ENCODE peak calls at places on chromosome 19, in four cellular contexts. S, T, U and X are unnamed samples.

GRCh38 chr19:38319421-38320258 is at the start of gene KCNK6:
- DNase-seq in S (peak), T (peak), U (no peak), X (no peak)

GRCh38 chr19:55528030-55528801 is 8.7 kb downstream of the SBK2 start:
- DNase-seq in S (no peak), T (no peak), U (peak), X (no peak)

GRCh38 chr19:10979950-10980349 is 19.1 kb downstream of the SMARCA4 start:
- DNase-seq in S (no peak), T (no peak), U (no peak), X (no peak)

GRCh38 chr19:44644391-44645016 is 794 bp downstream of the PVR start:
- DNase-seq in S (peak), T (no peak), U (peak), X (no peak)

GRCh38 chr19:49679832-49680472 is 2.9 kb downstream of the PRMT1 start:
- DNase-seq in S (peak), T (no peak), U (no peak), X (no peak)

GRCh38 chr19:10001899-10002298 is 8.4 kb downstream of the COL5A3 start:
- DNase-seq in S (peak), T (no peak), U (no peak), X (no peak)

GRCh38 chr19:29837448-29837961 is 25.7 kb downstream of the CCNE1 start:
- DNase-seq in S (no peak), T (no peak), U (no peak), X (no peak)

GRCh38 chr19:1884291-1884718 is 991 bp downstream of the ABHD17A start:
- DNase-seq in S (no peak), T (no peak), U (no peak), X (no peak)

GRCh38 chr19:44626067-44626624 is 12.8 kb downstream of the IGSF23 start:
- DNase-seq in S (peak), T (no peak), U (peak), X (no peak)

GRCh38 chr19:10812902-10813404 is 23.1 kb downstream of the TMED1 start:
- DNase-seq in S (no peak), T (peak), U (peak), X (no peak)

GRCh38 chr19:10510301-10510802 is 6.9 kb downstream of the S1PR5 start:
- DNase-seq in S (peak), T (no peak), U (no peak), X (peak)

GRCh38 chr19:17943284-17944221 is 10.7 kb downstream of the CCDC124 start:
- DNase-seq in S (no peak), T (no peak), U (no peak), X (no peak)

GRCh38 chr19:49818691-49819331 is 722 bp downstream of the MED25 start:
- DNase-seq in S (peak), T (no peak), U (no peak), X (no peak)

GRCh38 chr19:1299822-1300221 is 14.1 kb downstream of the EFNA2 start:
- DNase-seq in S (peak), T (no peak), U (no peak), X (no peak)

GRCh38 chr19:44845286-44845611 is 848 bp upstream of the NECTIN2 start:
- DNase-seq in S (peak), T (peak), U (no peak), X (no peak)

GRCh38 chr19:29265436-29265835 is 52.5 kb upstream of the UQCRFS1 start:
- DNase-seq in S (no peak), T (no peak), U (no peak), X (no peak)

GRCh38 chr19:38388310-38389100 is at the start of gene SPRED3:
- DNase-seq in S (peak), T (peak), U (peak), X (peak)

GRCh38 chr19:11361037-11361770 is 6.0 kb downstream of the PLPPR2 start:
- DNase-seq in S (peak), T (no peak), U (no peak), X (no peak)

GRCh38 chr19:36564391-36564790 is 8.7 kb downstream of the ZNF529 start:
- DNase-seq in S (no peak), T (no peak), U (no peak), X (no peak)

GRCh38 chr19:5927439-5927821 is 13.4 kb downstream of the CAPS start:
- DNase-seq in S (no peak), T (no peak), U (no peak), X (no peak)

GRCh38 chr19:39645800-39646411 is 9.8 kb upstream of the LGALS16 start:
- DNase-seq in S (no peak), T (no peak), U (peak), X (no peak)

DNA sequence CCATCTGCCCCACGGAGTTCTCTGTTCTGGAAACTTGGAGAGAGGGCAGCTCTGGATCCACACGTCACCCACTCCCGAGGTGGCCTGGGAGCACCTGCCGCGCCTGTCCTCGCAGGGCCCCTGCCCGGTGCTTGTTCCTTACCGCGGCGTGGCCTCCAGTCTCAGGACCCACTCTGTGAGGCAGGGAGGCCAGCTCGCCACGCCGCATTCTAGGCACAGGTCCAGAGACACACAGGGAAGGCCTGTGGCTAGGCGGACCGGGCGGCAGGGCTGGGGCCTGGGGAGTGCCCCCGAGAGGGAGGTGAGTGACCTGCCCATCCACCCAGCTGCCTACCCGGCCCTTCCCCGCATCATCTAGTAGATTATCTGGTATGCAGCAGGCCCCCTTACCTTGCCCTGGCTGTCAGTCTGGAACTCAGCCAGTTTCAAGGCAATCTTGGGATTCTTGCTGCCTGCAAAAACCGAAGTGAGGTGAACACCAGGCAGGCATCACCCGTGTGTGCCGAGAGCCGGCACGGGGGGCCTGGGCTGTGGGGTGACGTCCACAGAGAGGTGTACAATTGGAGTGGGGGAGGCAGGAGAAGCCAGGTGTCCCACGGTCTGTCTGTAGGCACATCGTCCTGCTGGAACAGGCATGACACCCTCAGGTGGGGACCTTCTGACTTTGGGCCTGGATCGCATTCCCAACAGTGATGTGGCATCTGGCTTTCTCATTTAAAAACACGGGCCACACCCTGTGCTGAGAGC is 23.6 kb downstream of the DPP9 start:
- DNase-seq in S (no peak), T (peak), U (no peak), X (no peak)
- H3K27ac ChIP-seq in S (no peak), T (no peak), U (no peak), X (no peak)

GRCh38 chr19:8458380-8458779 is 13.6 kb downstream of the HNRNPM start:
- DNase-seq in S (no peak), T (no peak), U (no peak), X (no peak)
- H3K27ac ChIP-seq in S (no peak), T (peak), U (peak), X (no peak)

GRCh38 chr19:46913198-46913851 is 52.5 kb downstream of the ARHGAP35 start:
- DNase-seq in S (no peak), T (no peak), U (no peak), X (no peak)
- H3K27ac ChIP-seq in S (no peak), T (no peak), U (peak), X (no peak)

GRCh38 chr19:19627716-19628498 is at the start of gene LPAR2:
- DNase-seq in S (peak), T (no peak), U (no peak), X (no peak)
- H3K27ac ChIP-seq in S (peak), T (no peak), U (no peak), X (no peak)

GRCh38 chr19:47492571-47493377 is 8.8 kb upstream of the KPTN start:
- DNase-seq in S (peak), T (no peak), U (no peak), X (no peak)

GRCh38 chr19:47494729-47495128 is 10.7 kb upstream of the KPTN start:
- DNase-seq in S (no peak), T (no peak), U (no peak), X (no peak)

GRCh38 chr19:47493378-47494210 is 9.6 kb upstream of the KPTN start:
- DNase-seq in S (no peak), T (no peak), U (no peak), X (no peak)

GRCh38 chr19:47495478-47496372 is 11.7 kb upstream of the KPTN start:
- DNase-seq in S (no peak), T (no peak), U (no peak), X (no peak)

GRCh38 chr19:47494211-47494547 is 10.2 kb upstream of the KPTN start:
- DNase-seq in S (no peak), T (no peak), U (no peak), X (no peak)
- H3K27ac ChIP-seq in S (no peak), T (no peak), U (no peak), X (no peak)

DNA sequence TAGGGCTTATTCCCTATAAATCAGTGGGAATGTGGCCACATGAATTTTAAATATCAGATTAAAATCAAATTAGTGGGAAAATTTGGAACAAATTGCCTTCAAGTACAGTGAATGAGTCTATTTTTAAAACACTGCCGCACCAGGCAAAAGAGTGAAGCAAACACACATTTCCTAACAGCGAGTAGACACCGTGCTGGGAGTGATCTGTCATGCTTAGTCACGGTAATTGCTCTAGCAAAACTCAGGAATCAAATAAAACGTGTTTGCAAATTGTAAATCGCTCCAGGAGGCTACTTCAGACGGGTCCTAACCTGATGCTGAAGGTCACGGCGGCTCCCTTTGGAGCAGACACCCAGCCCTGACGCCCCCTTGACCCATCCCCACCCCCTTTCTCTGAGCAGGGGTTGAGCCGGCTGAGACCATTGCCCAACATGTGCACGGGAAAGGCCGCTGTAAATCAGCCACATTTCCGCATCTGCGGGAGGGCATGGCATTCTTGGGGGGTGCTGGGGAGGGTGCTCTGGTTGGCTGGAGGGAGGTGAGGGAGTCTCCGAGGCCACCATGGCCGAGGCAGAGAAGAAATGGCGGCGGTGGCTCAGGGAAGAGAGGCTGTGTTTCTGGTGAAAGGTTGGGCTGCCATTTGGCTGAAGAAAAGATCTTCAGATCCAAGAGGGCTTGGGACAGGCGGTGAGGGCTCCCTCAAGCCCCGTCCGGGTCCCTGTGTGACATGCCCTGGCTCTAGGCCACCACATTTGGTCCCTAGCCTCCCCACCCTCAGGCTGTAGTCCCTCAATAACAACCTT is 8.9 kb downstream of the CEBPA start:
- DNase-seq in S (peak), T (no peak), U (peak), X (no peak)
- H3K27ac ChIP-seq in S (no peak), T (no peak), U (no peak), X (peak)

GRCh38 chr19:41298327-41298964 is 11.5 kb upstream of the CCDC97 start:
- DNase-seq in S (no peak), T (peak), U (peak), X (peak)
- H3K27ac ChIP-seq in S (no peak), T (peak), U (no peak), X (peak)

DNA sequence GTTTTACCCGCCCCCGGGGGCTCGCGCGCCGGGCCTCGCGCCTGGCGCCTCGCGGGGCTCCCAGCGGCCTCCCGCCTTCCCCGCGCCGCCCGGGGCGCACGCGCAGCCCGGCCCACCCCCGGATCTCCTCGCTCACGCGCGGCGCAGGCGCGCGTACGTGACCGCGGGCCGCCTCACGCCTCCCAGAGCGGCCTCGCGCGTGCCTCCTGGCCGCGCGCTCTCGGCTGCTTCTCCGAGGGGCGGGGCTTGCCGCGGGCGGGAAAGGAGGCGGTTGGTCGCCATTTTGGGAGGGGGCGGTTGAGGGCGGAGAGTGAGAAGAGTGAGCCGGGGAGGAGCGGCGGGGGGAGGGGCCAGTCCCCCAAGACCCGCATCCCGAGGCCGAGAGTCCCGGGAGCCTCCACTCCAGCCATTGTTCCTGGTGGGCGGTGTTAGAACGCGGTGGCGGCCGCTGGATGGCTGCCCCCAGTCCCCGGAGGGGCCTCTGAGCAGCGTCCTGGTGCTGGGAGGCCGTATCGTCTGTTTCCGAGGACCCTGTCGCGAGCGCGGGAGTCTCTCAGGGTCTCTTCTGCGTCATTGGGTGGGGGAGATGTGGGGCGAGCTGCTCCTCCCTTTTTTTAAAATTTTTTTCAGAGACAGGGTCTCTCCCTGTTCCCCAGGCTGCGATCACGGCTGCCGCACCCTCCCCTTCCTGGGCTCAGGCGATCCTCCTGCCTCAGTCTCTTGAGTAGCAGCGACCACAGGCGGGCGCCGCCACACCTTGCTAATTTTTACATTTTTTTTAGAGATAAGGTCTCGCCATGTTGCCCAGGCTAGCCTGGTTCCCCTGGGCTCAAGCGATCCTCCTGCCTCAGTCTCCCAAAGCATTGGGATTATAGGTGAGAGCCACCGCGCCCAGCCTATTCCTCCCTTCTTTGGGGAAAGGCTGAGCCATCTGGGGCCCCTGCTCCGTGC is at the start of gene ZNF541:
- DNase-seq in S (peak), T (peak), U (peak), X (peak)
- H3K27ac ChIP-seq in S (no peak), T (no peak), U (no peak), X (peak)

DNA sequence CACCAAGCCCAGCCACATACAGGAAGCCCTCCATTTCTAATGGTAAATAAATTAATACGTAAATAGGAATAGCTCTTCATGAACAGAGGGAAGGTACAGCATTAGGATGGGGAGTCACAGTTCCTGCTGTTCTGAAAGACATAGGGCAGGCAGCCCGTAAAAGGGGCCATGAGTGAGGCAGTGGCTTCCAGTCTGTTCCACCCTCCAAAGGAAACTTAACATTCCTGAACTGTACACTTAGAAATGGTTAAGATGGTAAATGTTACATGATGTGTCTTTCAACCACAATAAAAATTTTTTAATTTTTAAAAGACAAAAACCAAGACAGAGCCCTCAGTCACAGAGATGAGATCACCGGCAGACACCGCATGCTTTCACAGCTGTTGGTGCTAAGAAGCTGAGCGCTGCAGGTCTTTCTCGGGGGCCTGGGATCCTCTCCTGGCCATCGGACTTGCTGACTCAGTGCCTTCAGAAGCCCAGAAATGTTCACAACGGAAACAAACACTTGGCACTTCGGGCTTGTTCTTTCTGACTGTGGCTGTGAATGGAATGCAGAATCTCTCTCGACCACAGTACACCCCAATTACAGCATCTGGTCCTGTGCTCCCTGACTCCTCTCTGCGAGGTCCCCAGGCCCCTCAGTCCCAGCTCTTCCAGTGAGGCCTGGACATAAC is 36.4 kb downstream of the EPS15L1 start:
- DNase-seq in S (no peak), T (no peak), U (peak), X (peak)
- H3K27ac ChIP-seq in S (no peak), T (peak), U (peak), X (peak)